ENCODE peak calls at places on chromosome 17, in ten cellular contexts. V is endothelial cell, R is stomach, L is heart left ventricle, X is upper lobe of right lung, O is mucosa of descending colon, D is cardiac muscle cell, Y is WTC11, G is tibial artery, J is adrenal gland. M is an unnamed sample.

GRCh38 chr17:65229596-65229995 is 92.4 kb downstream of the RGS9 start:
- DNase-seq in L (no peak), D (no peak), O (no peak), R (no peak), V (no peak), G (no peak), J (no peak), X (no peak), Y (no peak), M (no peak)

GRCh38 chr17:81700353-81701287 is 2.5 kb upstream of the MRPL12 start:
- DNase-seq in G (no peak), R (no peak), V (no peak), X (peak; percentile 65), Y (no peak), D (no peak), L (no peak), J (no peak), O (peak; percentile 54), M (no peak)

GRCh38 chr17:64443086-64443760 is 5.7 kb upstream of the MILR1 start:
- DNase-seq in Y (no peak), V (no peak), G (no peak), J (no peak), L (no peak), X (no peak), R (no peak), D (no peak), O (no peak), M (no peak)

GRCh38 chr17:4175921-4176802 is 33.2 kb downstream of the CYB5D2 start:
- DNase-seq in X (no peak), R (no peak), J (no peak), O (no peak), D (no peak), V (no peak), G (no peak), L (no peak), Y (no peak), M (no peak)

GRCh38 chr17:34665150-34665802 is 85.9 kb downstream of the TMEM132E start:
- DNase-seq in G (peak; percentile 56), R (no peak), D (no peak), L (no peak), J (no peak), V (no peak), X (no peak), Y (peak; percentile 31), O (no peak), M (no peak)

GRCh38 chr17:50865060-50865867 is 890 bp downstream of the TOB1 start:
- DNase-seq in D (peak; percentile 54), X (peak; percentile 86), J (peak; percentile 75), G (peak; percentile 85), L (peak; percentile 70), V (peak; percentile 36), Y (peak; percentile 73), O (peak; percentile 76), R (peak; percentile 64), M (peak; percentile 72)

GRCh38 chr17:59972778-59973177 is 8.2 kb upstream of the RNFT1 start:
- DNase-seq in O (no peak), R (no peak), D (peak; percentile 58), Y (no peak), V (no peak), X (no peak), G (no peak), L (no peak), J (no peak), M (no peak)

GRCh38 chr17:44502598-44503079 is 567 bp downstream of the GPATCH8 start:
- DNase-seq in O (no peak), Y (no peak), D (no peak), R (peak; percentile 26), G (no peak), L (no peak), X (no peak), J (no peak), V (no peak), M (no peak)

GRCh38 chr17:32936894-32937500 is 9.0 kb downstream of the TMEM98 start:
- DNase-seq in D (peak; percentile 92), Y (peak; percentile 92), O (peak; percentile 64), L (peak; percentile 60), X (peak; percentile 85), G (peak; percentile 75), R (peak; percentile 82), V (peak; percentile 81), J (peak; percentile 66), M (peak; percentile 87)

GRCh38 chr17:49469831-49470568 is 25.1 kb upstream of the NGFR start:
- DNase-seq in V (no peak), X (no peak), R (no peak), J (peak; percentile 28), L (peak; percentile 44), G (no peak), O (peak; percentile 12), D (no peak), Y (peak; percentile 67), M (no peak)

GRCh38 chr17:78130439-78131101 is at the start of gene TMC8:
- DNase-seq in D (no peak), R (peak; percentile 51), V (no peak), J (no peak), X (peak; percentile 76), L (no peak), O (peak; percentile 81), Y (no peak), G (no peak), M (no peak)

GRCh38 chr17:43803758-43804157 is 23.5 kb downstream of the CFAP97D1 start:
- DNase-seq in X (no peak), V (no peak), D (no peak), O (no peak), G (no peak), R (no peak), J (no peak), L (no peak), Y (peak; percentile 39), M (no peak)

GRCh38 chr17:53627511-53627910 is 195.2 kb upstream of the KIF2B start:
- DNase-seq in J (no peak), O (no peak), L (no peak), X (no peak), R (no peak), D (peak; percentile 70), G (no peak), V (no peak), Y (no peak), M (no peak)

GRCh38 chr17:47220531-47220999 is 11.4 kb downstream of the MYL4 start:
- DNase-seq in Y (no peak), G (no peak), R (no peak), O (no peak), J (no peak), V (no peak), L (no peak), X (no peak), D (no peak), M (no peak)

GRCh38 chr17:17512866-17513265 is 16.7 kb upstream of the RASD1 start:
- DNase-seq in L (no peak), R (no peak), D (no peak), G (no peak), O (no peak), J (no peak), Y (no peak), V (no peak), X (no peak), M (no peak)
- TF ChIP-seq CTCF in L (no peak), R (no peak), D (no peak), G (no peak), O (no peak), J (no peak), Y (no peak), V (no peak), X (no peak), M (no peak)

DNA sequence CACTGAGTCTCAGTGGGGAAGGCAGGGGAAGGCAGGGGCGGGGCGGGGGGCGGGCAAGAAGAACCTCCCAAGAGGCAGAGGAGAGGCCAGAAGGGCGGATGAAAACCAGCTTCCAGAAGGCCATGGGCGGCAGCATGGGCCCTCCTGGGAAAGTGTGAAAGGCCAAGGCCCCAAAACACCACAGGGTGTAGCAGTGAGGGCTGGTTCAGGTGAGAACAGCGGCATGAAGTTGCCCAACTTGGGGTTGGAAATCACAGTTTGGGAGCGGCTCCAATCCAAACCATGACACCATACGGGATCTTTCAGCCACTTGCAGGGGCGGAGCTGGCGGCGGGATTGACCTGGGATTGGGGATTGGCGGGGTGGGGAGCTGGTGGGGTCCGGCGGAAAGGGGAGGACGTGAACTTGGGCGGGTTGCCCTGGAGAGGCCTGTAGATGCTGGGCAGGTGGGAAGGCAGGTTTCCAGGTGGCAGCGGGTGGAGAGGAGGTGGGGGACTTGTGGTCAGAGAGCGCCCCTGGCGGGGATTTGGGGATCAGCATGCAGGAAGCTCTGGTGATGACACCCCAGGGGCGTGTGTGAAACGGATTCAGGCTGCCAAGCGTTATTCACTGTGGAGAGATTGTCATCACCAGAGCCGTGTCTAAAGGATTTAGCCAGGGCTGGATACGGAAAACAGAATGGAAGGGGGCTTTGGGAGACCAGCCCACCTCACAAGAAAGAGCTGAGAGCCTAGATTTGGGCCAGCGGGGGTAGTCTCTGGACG is 80.9 kb downstream of the ARHGAP23 start:
- DNase-seq in D (peak; percentile 93), R (peak; percentile 79), V (peak; percentile 84), Y (peak; percentile 97), J (peak; percentile 83), O (peak; percentile 79), G (peak; percentile 76), X (peak; percentile 82), L (peak; percentile 79), M (peak; percentile 88)
- TF ChIP-seq CTCF in D (peak; percentile 88), R (peak; percentile 64), V (peak; percentile 88), Y (peak; percentile 93), J (peak; percentile 59), O (peak; percentile 50), G (peak; percentile 32), X (peak; percentile 57), L (peak; percentile 58), M (peak; percentile 93)

GRCh38 chr17:30554839-30555751 is 77.9 kb downstream of the GOSR1 start:
- DNase-seq in R (peak; percentile 26), V (peak; percentile 45), J (no peak), O (no peak), L (no peak), Y (peak; percentile 74), D (peak; percentile 40), G (peak; percentile 49), X (peak; percentile 59), M (no peak)
- TF ChIP-seq CTCF in R (no peak), V (no peak), J (peak; percentile 8), O (no peak), L (no peak), Y (peak; percentile 5), D (peak; percentile 33), G (no peak), X (no peak), M (no peak)

GRCh38 chr17:56125830-56126819 is 27.1 kb upstream of the ANKFN1 start:
- DNase-seq in O (no peak), X (no peak), L (no peak), Y (no peak), G (no peak), V (peak; percentile 38), D (peak; percentile 11), J (peak; percentile 19), R (no peak), M (no peak)
- TF ChIP-seq CTCF in O (no peak), X (peak; percentile 51), L (peak; percentile 21), Y (peak; percentile 29), G (no peak), V (peak; percentile 36), D (peak; percentile 21), J (peak; percentile 56), R (peak; percentile 24), M (peak; percentile 70)

M was measured in type B pancreatic cell.